ENCODE peak calls at places on chromosomes 11 and 22, in nine cellular contexts. E is amniotic stem cell, G is left cardiac atrium, M is MM.1S, T is heart left ventricle, W is body of pancreas, L is tibial artery, C is stomach, A is fibroblast of the aortic adventitia. B is an unnamed sample.

GRCh38 chr11:15621565-15621964 is 506.8 kb downstream of the INSC start:
- DNase-seq in A (no peak), C (no peak), W (no peak), G (no peak), T (no peak), L (no peak), E (no peak), M (no peak), B (no peak)

GRCh38 chr22:24124247-24124646 is 57.0 kb upstream of the SUSD2 start:
- DNase-seq in G (no peak), E (no peak), A (no peak), L (no peak), T (no peak), M (no peak), W (no peak), C (no peak), B (no peak)

GRCh38 chr22:45535400-45535799 is 32.7 kb downstream of the FBLN1 start:
- DNase-seq in W (no peak), T (no peak), G (no peak), C (no peak), L (no peak), A (no peak), M (no peak), E (no peak), B (no peak)

GRCh38 chr11:120819003-120819402 is 204.9 kb upstream of the TBCEL start:
- DNase-seq in M (no peak), W (no peak), L (no peak), C (no peak), T (no peak), A (no peak), G (no peak), E (no peak), B (no peak)

GRCh38 chr11:44400431-44400830 is 90.5 kb upstream of the ALX4 start:
- DNase-seq in M (no peak), C (no peak), A (no peak), L (no peak), G (no peak), W (no peak), T (no peak), E (no peak), B (no peak)

GRCh38 chr11:2590951-2591754 is 108.6 kb downstream of the KCNQ1OT1 start:
- DNase-seq in L (peak; percentile 15), M (no peak), E (no peak), T (peak; percentile 52), W (no peak), A (no peak), C (no peak), G (peak; percentile 10), B (no peak)

GRCh38 chr22:42623756-42624446 is 9.2 kb upstream of the POLDIP3 start:
- DNase-seq in W (no peak), A (no peak), G (peak; percentile 51), T (no peak), M (no peak), L (no peak), E (no peak), C (no peak), B (no peak)

GRCh38 chr11:96014234-96014633 is 90.3 kb upstream of the MTMR2 start:
- DNase-seq in T (no peak), C (no peak), G (no peak), A (peak; percentile 21), E (no peak), W (no peak), M (peak; percentile 35), L (no peak), B (no peak)

GRCh38 chr11:65215441-65216076 is 33.8 kb downstream of the CAPN1 start:
- DNase-seq in G (no peak), C (peak; percentile 16), E (no peak), T (no peak), M (no peak), A (no peak), W (no peak), L (no peak), B (no peak)

GRCh38 chr11:60679879-60680278 is 19.5 kb upstream of the MS4A8 start:
- DNase-seq in G (no peak), C (no peak), L (no peak), E (no peak), W (no peak), M (no peak), T (no peak), A (no peak), B (no peak)

GRCh38 chr11:73040046-73040445 is 102.1 kb downstream of the FCHSD2 start:
- DNase-seq in C (no peak), E (no peak), G (no peak), L (no peak), A (no peak), W (no peak), T (no peak), M (no peak), B (no peak)

GRCh38 chr11:57499413-57499982 is 16.0 kb downstream of the SLC43A1 start:
- DNase-seq in W (peak; percentile 98), C (peak; percentile 97), M (peak; percentile 73), A (peak; percentile 87), T (peak; percentile 99), L (peak; percentile 98), G (peak; percentile 97), E (peak; percentile 73), B (peak; percentile 71)

GRCh38 chr11:20403059-20403458 is 15.5 kb downstream of the PRMT3 start:
- DNase-seq in T (no peak), E (no peak), L (no peak), M (no peak), G (no peak), A (no peak), W (no peak), C (no peak), B (no peak)

GRCh38 chr11:128246364-128247234 is 340.8 kb downstream of the ETS1 start:
- DNase-seq in T (no peak), C (no peak), M (no peak), L (peak; percentile 39), W (no peak), A (peak; percentile 74), G (no peak), E (no peak), B (no peak)

GRCh38 chr11:68727783-68728182 is 23.5 kb downstream of the TESMIN start:
- DNase-seq in E (no peak), L (no peak), M (no peak), W (no peak), A (no peak), T (no peak), C (no peak), G (no peak), B (no peak)

GRCh38 chr11:106409681-106410080 is 332.2 kb downstream of the AASDHPPT start:
- DNase-seq in W (no peak), T (no peak), E (no peak), A (no peak), G (no peak), C (no peak), L (no peak), M (no peak), B (no peak)

GRCh38 chr22:41780714-41781507 is 19.6 kb upstream of the CCDC134 start:
- DNase-seq in W (peak; percentile 33), A (peak; percentile 66), L (peak; percentile 65), T (peak; percentile 80), M (peak; percentile 87), E (no peak), C (peak; percentile 67), G (peak; percentile 67), B (peak; percentile 93)

GRCh38 chr11:111352235-111352746 is 26.8 kb downstream of the POU2AF1 start:
- DNase-seq in T (no peak), C (peak; percentile 57), W (no peak), G (no peak), A (no peak), M (no peak), L (no peak), E (no peak), B (no peak)

GRCh38 chr11:1762537-1763302 is 1.0 kb downstream of the CTSD start:
- DNase-seq in E (no peak), W (peak; percentile 92), C (peak; percentile 93), M (no peak), T (peak; percentile 73), A (peak; percentile 56), L (peak; percentile 63), G (peak; percentile 68), B (no peak)

GRCh38 chr11:14422052-14422813 is 63.2 kb upstream of the RRAS2 start:
- DNase-seq in E (peak; percentile 98), M (no peak), G (peak; percentile 91), L (peak; percentile 80), A (peak; percentile 100), T (peak; percentile 90), C (peak; percentile 57), W (peak; percentile 78), B (peak; percentile 17)

GRCh38 chr11:66861051-66861773 is 4.3 kb downstream of the LRFN4 start:
- DNase-seq in T (peak; percentile 55), M (no peak), E (no peak), L (no peak), G (no peak), A (no peak), W (no peak), C (no peak), B (no peak)

GRCh38 chr11:36672815-36673450 is 74.9 kb upstream of the RAG2 start:
- DNase-seq in E (peak; percentile 16), T (no peak), G (no peak), C (no peak), L (no peak), W (peak; percentile 30), M (peak; percentile 31), A (peak; percentile 66), B (no peak)

GRCh38 chr22:27212617-27213177 is 555.3 kb downstream of the MIAT start:
- DNase-seq in L (peak; percentile 95), E (peak; percentile 65), C (no peak), G (peak; percentile 75), W (peak; percentile 84), A (peak; percentile 100), T (no peak), M (no peak), B (no peak)

GRCh38 chr22:49976439-49977175 is 16.0 kb downstream of the PIM3 start:
- DNase-seq in W (no peak), L (peak; percentile 11), M (no peak), A (no peak), C (peak; percentile 26), E (no peak), T (no peak), G (no peak), B (peak; percentile 68)

GRCh38 chr22:49772692-49773091 is 55.0 kb downstream of the BRD1 start:
- DNase-seq in C (no peak), T (peak; percentile 46), G (peak; percentile 15), E (no peak), L (no peak), M (no peak), A (no peak), W (no peak), B (no peak)

GRCh38 chr22:44146088-44146861 is 34.5 kb upstream of the PARVG start:
- DNase-seq in A (no peak), M (no peak), L (no peak), C (no peak), W (no peak), G (no peak), T (peak; percentile 28), E (no peak), B (no peak)

GRCh38 chr11:106697058-106697457 is 321.2 kb downstream of the GUCY1A2 start:
- DNase-seq in T (no peak), L (no peak), E (peak; percentile 8), M (no peak), W (no peak), A (peak; percentile 74), C (no peak), G (no peak), B (no peak)

GRCh38 chr11:42043312-42043711 is 583.9 kb upstream of the LRRC4C start:
- DNase-seq in T (no peak), A (peak; percentile 2), W (no peak), L (no peak), C (no peak), M (no peak), E (no peak), G (no peak), B (no peak)

GRCh38 chr22:43726296-43726695 is 85.8 kb downstream of the EFCAB6 start:
- DNase-seq in M (no peak), E (no peak), T (no peak), G (no peak), W (no peak), C (no peak), L (no peak), A (peak; percentile 88), B (no peak)

GRCh38 chr22:32202539-32203180 is 2.2 kb downstream of the RFPL2 start:
- DNase-seq in W (peak; percentile 70), C (peak; percentile 52), M (peak; percentile 57), G (no peak), T (no peak), E (peak; percentile 6), A (peak; percentile 15), L (no peak), B (no peak)

GRCh38 chr22:30891443-30891755 is 77.2 kb downstream of the MORC2 start:
- DNase-seq in M (no peak), C (no peak), A (no peak), T (no peak), W (no peak), E (no peak), L (no peak), G (no peak), B (no peak)